ENCODE peak calls at places on chromosomes 3 and 15, in nine cellular contexts. One of them, this sample, is unnamed.

GRCh38 chr3:82033186-82033585 is 271.7 kb upstream of the GBE1 start:
- DNase-seq in fibroblast of the aortic adventitia: no peak
- DNase-seq in NCI-H1417: no peak
- DNase-seq in cardiac fibroblast: no peak
- DNase-seq in NCI-H1694: no peak
- DNase-seq in left cardiac atrium: no peak
- DNase-seq in AG09309: no peak
- DNase-seq in stimulated activated CD4-positive, alpha-beta T cell treated with anti-CD3 and anti-CD28 coated beads, Interleukin-15, amount 100 ng/mL, for 1 hour: no peak
- DNase-seq in mucosa of gallbladder: no peak
- DNase-seq in this sample: no peak

GRCh38 chr3:42590989-42591756 is 513 bp downstream of the SS18L2 start:
- DNase-seq in NCI-H1417: peak
- DNase-seq in NCI-H1694: no peak
- DNase-seq in cardiac fibroblast: peak
- DNase-seq in fibroblast of the aortic adventitia: peak
- DNase-seq in stimulated activated CD4-positive, alpha-beta T cell treated with anti-CD3 and anti-CD28 coated beads, Interleukin-15, amount 100 ng/mL, for 1 hour: no peak
- DNase-seq in left cardiac atrium: no peak
- DNase-seq in mucosa of gallbladder: no peak
- DNase-seq in AG09309: no peak
- DNase-seq in this sample: peak

GRCh38 chr3:3798641-3799113 is 554 bp upstream of the LRRN1 start:
- DNase-seq in cardiac fibroblast: no peak
- DNase-seq in NCI-H1417: no peak
- DNase-seq in stimulated activated CD4-positive, alpha-beta T cell treated with anti-CD3 and anti-CD28 coated beads, Interleukin-15, amount 100 ng/mL, for 1 hour: no peak
- DNase-seq in AG09309: no peak
- DNase-seq in fibroblast of the aortic adventitia: no peak
- DNase-seq in mucosa of gallbladder: peak
- DNase-seq in NCI-H1694: no peak
- DNase-seq in left cardiac atrium: no peak
- DNase-seq in this sample: peak

GRCh38 chr15:34494084-34494399 is 56.4 kb upstream of the GOLGA8A start:
- DNase-seq in mucosa of gallbladder: no peak
- DNase-seq in fibroblast of the aortic adventitia: no peak
- DNase-seq in AG09309: no peak
- DNase-seq in cardiac fibroblast: no peak
- DNase-seq in left cardiac atrium: no peak
- DNase-seq in stimulated activated CD4-positive, alpha-beta T cell treated with anti-CD3 and anti-CD28 coated beads, Interleukin-15, amount 100 ng/mL, for 1 hour: no peak
- DNase-seq in NCI-H1694: no peak
- DNase-seq in NCI-H1417: no peak
- DNase-seq in this sample: no peak

GRCh38 chr15:90266061-90266431 is 574 bp downstream of the NGRN start:
- DNase-seq in mucosa of gallbladder: peak
- DNase-seq in NCI-H1694: no peak
- DNase-seq in left cardiac atrium: peak
- DNase-seq in NCI-H1417: peak
- DNase-seq in cardiac fibroblast: peak
- DNase-seq in fibroblast of the aortic adventitia: peak
- DNase-seq in stimulated activated CD4-positive, alpha-beta T cell treated with anti-CD3 and anti-CD28 coated beads, Interleukin-15, amount 100 ng/mL, for 1 hour: peak
- DNase-seq in AG09309: no peak
- DNase-seq in this sample: no peak

GRCh38 chr3:172343117-172343516 is 105.1 kb downstream of the GHSR start:
- DNase-seq in NCI-H1694: no peak
- DNase-seq in mucosa of gallbladder: no peak
- DNase-seq in NCI-H1417: no peak
- DNase-seq in cardiac fibroblast: no peak
- DNase-seq in left cardiac atrium: no peak
- DNase-seq in stimulated activated CD4-positive, alpha-beta T cell treated with anti-CD3 and anti-CD28 coated beads, Interleukin-15, amount 100 ng/mL, for 1 hour: no peak
- DNase-seq in AG09309: no peak
- DNase-seq in fibroblast of the aortic adventitia: no peak
- DNase-seq in this sample: no peak

GRCh38 chr3:147427796-147428195 is 18.6 kb downstream of the ZIC1 start:
- DNase-seq in stimulated activated CD4-positive, alpha-beta T cell treated with anti-CD3 and anti-CD28 coated beads, Interleukin-15, amount 100 ng/mL, for 1 hour: no peak
- DNase-seq in NCI-H1417: no peak
- DNase-seq in mucosa of gallbladder: no peak
- DNase-seq in cardiac fibroblast: no peak
- DNase-seq in fibroblast of the aortic adventitia: no peak
- DNase-seq in AG09309: no peak
- DNase-seq in left cardiac atrium: no peak
- DNase-seq in NCI-H1694: no peak
- DNase-seq in this sample: no peak

GRCh38 chr15:69758810-69759410 is 306.3 kb downstream of the RPLP1 start:
- DNase-seq in cardiac fibroblast: peak
- DNase-seq in left cardiac atrium: peak
- DNase-seq in mucosa of gallbladder: peak
- DNase-seq in NCI-H1694: no peak
- DNase-seq in NCI-H1417: no peak
- DNase-seq in AG09309: no peak
- DNase-seq in fibroblast of the aortic adventitia: peak
- DNase-seq in stimulated activated CD4-positive, alpha-beta T cell treated with anti-CD3 and anti-CD28 coated beads, Interleukin-15, amount 100 ng/mL, for 1 hour: peak
- DNase-seq in this sample: no peak

GRCh38 chr3:107928084-107928445 is 162.8 kb downstream of the CD47 start:
- DNase-seq in cardiac fibroblast: peak
- DNase-seq in left cardiac atrium: no peak
- DNase-seq in AG09309: peak
- DNase-seq in stimulated activated CD4-positive, alpha-beta T cell treated with anti-CD3 and anti-CD28 coated beads, Interleukin-15, amount 100 ng/mL, for 1 hour: no peak
- DNase-seq in NCI-H1417: peak
- DNase-seq in fibroblast of the aortic adventitia: peak
- DNase-seq in NCI-H1694: no peak
- DNase-seq in mucosa of gallbladder: no peak
- DNase-seq in this sample: peak

GRCh38 chr15:66483131-66483566 is 14.4 kb downstream of the SNAPC5 start:
- DNase-seq in cardiac fibroblast: peak
- DNase-seq in stimulated activated CD4-positive, alpha-beta T cell treated with anti-CD3 and anti-CD28 coated beads, Interleukin-15, amount 100 ng/mL, for 1 hour: no peak
- DNase-seq in NCI-H1417: peak
- DNase-seq in AG09309: peak
- DNase-seq in NCI-H1694: no peak
- DNase-seq in mucosa of gallbladder: peak
- DNase-seq in fibroblast of the aortic adventitia: peak
- DNase-seq in left cardiac atrium: no peak
- DNase-seq in this sample: peak

GRCh38 chr3:117788086-117788485 is 1078.5 kb downstream of the TUSC7 start:
- DNase-seq in NCI-H1694: no peak
- DNase-seq in mucosa of gallbladder: no peak
- DNase-seq in AG09309: peak
- DNase-seq in left cardiac atrium: no peak
- DNase-seq in stimulated activated CD4-positive, alpha-beta T cell treated with anti-CD3 and anti-CD28 coated beads, Interleukin-15, amount 100 ng/mL, for 1 hour: no peak
- DNase-seq in cardiac fibroblast: peak
- DNase-seq in fibroblast of the aortic adventitia: peak
- DNase-seq in NCI-H1417: no peak
- DNase-seq in this sample: peak

GRCh38 chr15:59491062-59491461 is 53.1 kb downstream of the FAM81A start:
- DNase-seq in stimulated activated CD4-positive, alpha-beta T cell treated with anti-CD3 and anti-CD28 coated beads, Interleukin-15, amount 100 ng/mL, for 1 hour: no peak
- DNase-seq in NCI-H1417: peak
- DNase-seq in NCI-H1694: no peak
- DNase-seq in mucosa of gallbladder: no peak
- DNase-seq in cardiac fibroblast: no peak
- DNase-seq in AG09309: no peak
- DNase-seq in left cardiac atrium: no peak
- DNase-seq in fibroblast of the aortic adventitia: peak
- DNase-seq in this sample: peak

GRCh38 chr3:184604956-184605290 is 43.3 kb downstream of the EPHB3 start:
- DNase-seq in NCI-H1417: no peak
- DNase-seq in fibroblast of the aortic adventitia: no peak
- DNase-seq in mucosa of gallbladder: no peak
- DNase-seq in left cardiac atrium: no peak
- DNase-seq in stimulated activated CD4-positive, alpha-beta T cell treated with anti-CD3 and anti-CD28 coated beads, Interleukin-15, amount 100 ng/mL, for 1 hour: no peak
- DNase-seq in cardiac fibroblast: no peak
- DNase-seq in NCI-H1694: no peak
- DNase-seq in AG09309: no peak
- DNase-seq in this sample: no peak

GRCh38 chr3:194174407-194174806 is 38.5 kb downstream of the HES1 start:
- DNase-seq in fibroblast of the aortic adventitia: no peak
- DNase-seq in mucosa of gallbladder: no peak
- DNase-seq in NCI-H1417: no peak
- DNase-seq in AG09309: no peak
- DNase-seq in left cardiac atrium: no peak
- DNase-seq in stimulated activated CD4-positive, alpha-beta T cell treated with anti-CD3 and anti-CD28 coated beads, Interleukin-15, amount 100 ng/mL, for 1 hour: no peak
- DNase-seq in NCI-H1694: no peak
- DNase-seq in cardiac fibroblast: no peak
- DNase-seq in this sample: no peak

GRCh38 chr3:94063497-94064119 is 747 bp downstream of the NSUN3 start:
- DNase-seq in NCI-H1694: no peak
- DNase-seq in NCI-H1417: no peak
- DNase-seq in fibroblast of the aortic adventitia: no peak
- DNase-seq in AG09309: no peak
- DNase-seq in cardiac fibroblast: no peak
- DNase-seq in stimulated activated CD4-positive, alpha-beta T cell treated with anti-CD3 and anti-CD28 coated beads, Interleukin-15, amount 100 ng/mL, for 1 hour: no peak
- DNase-seq in left cardiac atrium: no peak
- DNase-seq in mucosa of gallbladder: no peak
- DNase-seq in this sample: no peak

GRCh38 chr3:74390121-74390870 is 224.2 kb downstream of the CNTN3 start:
- DNase-seq in fibroblast of the aortic adventitia: peak
- DNase-seq in NCI-H1694: peak
- DNase-seq in AG09309: no peak
- DNase-seq in mucosa of gallbladder: no peak
- DNase-seq in cardiac fibroblast: no peak
- DNase-seq in NCI-H1417: no peak
- DNase-seq in left cardiac atrium: no peak
- DNase-seq in stimulated activated CD4-positive, alpha-beta T cell treated with anti-CD3 and anti-CD28 coated beads, Interleukin-15, amount 100 ng/mL, for 1 hour: no peak
- DNase-seq in this sample: peak

GRCh38 chr15:89787946-89788345 is 11.8 kb downstream of the MESP2 start:
- DNase-seq in fibroblast of the aortic adventitia: no peak
- DNase-seq in mucosa of gallbladder: no peak
- DNase-seq in NCI-H1694: no peak
- DNase-seq in AG09309: no peak
- DNase-seq in stimulated activated CD4-positive, alpha-beta T cell treated with anti-CD3 and anti-CD28 coated beads, Interleukin-15, amount 100 ng/mL, for 1 hour: no peak
- DNase-seq in left cardiac atrium: no peak
- DNase-seq in cardiac fibroblast: no peak
- DNase-seq in NCI-H1417: no peak
- DNase-seq in this sample: no peak

GRCh38 chr3:42702066-42702951 is at the start of gene HHATL:
- DNase-seq in NCI-H1417: peak
- DNase-seq in cardiac fibroblast: no peak
- DNase-seq in mucosa of gallbladder: no peak
- DNase-seq in fibroblast of the aortic adventitia: no peak
- DNase-seq in AG09309: no peak
- DNase-seq in stimulated activated CD4-positive, alpha-beta T cell treated with anti-CD3 and anti-CD28 coated beads, Interleukin-15, amount 100 ng/mL, for 1 hour: no peak
- DNase-seq in left cardiac atrium: peak
- DNase-seq in NCI-H1694: no peak
- DNase-seq in this sample: no peak

GRCh38 chr3:50203113-50203852 is 1.8 kb upstream of the SLC38A3 start:
- DNase-seq in cardiac fibroblast: no peak
- DNase-seq in mucosa of gallbladder: no peak
- DNase-seq in NCI-H1417: no peak
- DNase-seq in left cardiac atrium: peak
- DNase-seq in AG09309: no peak
- DNase-seq in fibroblast of the aortic adventitia: no peak
- DNase-seq in stimulated activated CD4-positive, alpha-beta T cell treated with anti-CD3 and anti-CD28 coated beads, Interleukin-15, amount 100 ng/mL, for 1 hour: no peak
- DNase-seq in NCI-H1694: no peak
- DNase-seq in this sample: no peak

GRCh38 chr15:49901867-49902775 is 216.9 kb downstream of the ATP8B4 start:
- DNase-seq in left cardiac atrium: no peak
- DNase-seq in NCI-H1694: no peak
- DNase-seq in fibroblast of the aortic adventitia: peak
- DNase-seq in cardiac fibroblast: peak
- DNase-seq in NCI-H1417: no peak
- DNase-seq in AG09309: no peak
- DNase-seq in mucosa of gallbladder: no peak
- DNase-seq in stimulated activated CD4-positive, alpha-beta T cell treated with anti-CD3 and anti-CD28 coated beads, Interleukin-15, amount 100 ng/mL, for 1 hour: no peak
- DNase-seq in this sample: peak

GRCh38 chr3:116059421-116060096 is 385.7 kb downstream of the LSAMP start:
- DNase-seq in fibroblast of the aortic adventitia: peak
- DNase-seq in left cardiac atrium: no peak
- DNase-seq in stimulated activated CD4-positive, alpha-beta T cell treated with anti-CD3 and anti-CD28 coated beads, Interleukin-15, amount 100 ng/mL, for 1 hour: no peak
- DNase-seq in NCI-H1417: peak
- DNase-seq in NCI-H1694: no peak
- DNase-seq in cardiac fibroblast: peak
- DNase-seq in mucosa of gallbladder: no peak
- DNase-seq in AG09309: peak
- DNase-seq in this sample: peak

GRCh38 chr3:132758740-132759139 is 36.5 kb upstream of the NPHP3 start:
- DNase-seq in stimulated activated CD4-positive, alpha-beta T cell treated with anti-CD3 and anti-CD28 coated beads, Interleukin-15, amount 100 ng/mL, for 1 hour: no peak
- DNase-seq in left cardiac atrium: no peak
- DNase-seq in NCI-H1694: no peak
- DNase-seq in mucosa of gallbladder: no peak
- DNase-seq in NCI-H1417: no peak
- DNase-seq in AG09309: no peak
- DNase-seq in cardiac fibroblast: no peak
- DNase-seq in fibroblast of the aortic adventitia: no peak
- DNase-seq in this sample: no peak

GRCh38 chr15:31016446-31016915 is 25.1 kb upstream of the MTMR10 start:
- DNase-seq in cardiac fibroblast: peak
- DNase-seq in NCI-H1694: no peak
- DNase-seq in stimulated activated CD4-positive, alpha-beta T cell treated with anti-CD3 and anti-CD28 coated beads, Interleukin-15, amount 100 ng/mL, for 1 hour: no peak
- DNase-seq in NCI-H1417: peak
- DNase-seq in mucosa of gallbladder: peak
- DNase-seq in left cardiac atrium: no peak
- DNase-seq in fibroblast of the aortic adventitia: peak
- DNase-seq in AG09309: peak
- DNase-seq in this sample: peak

GRCh38 chr3:157544501-157545139 is 41.4 kb upstream of the VEPH1 start:
- DNase-seq in stimulated activated CD4-positive, alpha-beta T cell treated with anti-CD3 and anti-CD28 coated beads, Interleukin-15, amount 100 ng/mL, for 1 hour: no peak
- DNase-seq in fibroblast of the aortic adventitia: peak
- DNase-seq in mucosa of gallbladder: no peak
- DNase-seq in NCI-H1694: no peak
- DNase-seq in left cardiac atrium: no peak
- DNase-seq in AG09309: peak
- DNase-seq in NCI-H1417: no peak
- DNase-seq in cardiac fibroblast: peak
- DNase-seq in this sample: no peak

GRCh38 chr15:30001592-30001991 is 81.2 kb upstream of the GOLGA8J start:
- DNase-seq in stimulated activated CD4-positive, alpha-beta T cell treated with anti-CD3 and anti-CD28 coated beads, Interleukin-15, amount 100 ng/mL, for 1 hour: no peak
- DNase-seq in left cardiac atrium: no peak
- DNase-seq in NCI-H1417: no peak
- DNase-seq in cardiac fibroblast: no peak
- DNase-seq in fibroblast of the aortic adventitia: no peak
- DNase-seq in NCI-H1694: no peak
- DNase-seq in mucosa of gallbladder: no peak
- DNase-seq in AG09309: no peak
- DNase-seq in this sample: peak

GRCh38 chr15:49199666-49200065 is 29.6 kb downstream of the GALK2 start:
- DNase-seq in NCI-H1417: no peak
- DNase-seq in mucosa of gallbladder: no peak
- DNase-seq in NCI-H1694: no peak
- DNase-seq in stimulated activated CD4-positive, alpha-beta T cell treated with anti-CD3 and anti-CD28 coated beads, Interleukin-15, amount 100 ng/mL, for 1 hour: no peak
- DNase-seq in cardiac fibroblast: peak
- DNase-seq in left cardiac atrium: no peak
- DNase-seq in fibroblast of the aortic adventitia: peak
- DNase-seq in AG09309: no peak
- DNase-seq in this sample: no peak

GRCh38 chr3:106130384-106131084 is 261.7 kb upstream of the CBLB start:
- DNase-seq in fibroblast of the aortic adventitia: peak
- DNase-seq in mucosa of gallbladder: no peak
- DNase-seq in stimulated activated CD4-positive, alpha-beta T cell treated with anti-CD3 and anti-CD28 coated beads, Interleukin-15, amount 100 ng/mL, for 1 hour: no peak
- DNase-seq in left cardiac atrium: no peak
- DNase-seq in AG09309: peak
- DNase-seq in NCI-H1694: no peak
- DNase-seq in NCI-H1417: no peak
- DNase-seq in cardiac fibroblast: peak
- DNase-seq in this sample: peak

This sample was measured in astrocyte of the hippocampus.